ENCODE peak calls at places on chromosomes 3 and 15, in six cellular contexts. C is HCT116, B is A549, T is IMR-90, R is K562, L is HepG2. U is an unnamed sample.

GRCh38 chr3:191425322-191425734 is 35.6 kb upstream of the PYDC2 start:
- DNase-seq in R (peak), L (no peak), B (no peak), T (no peak), C (no peak), U (no peak)

GRCh38 chr3:6753536-6753935 is 107.4 kb upstream of the GRM7 start:
- DNase-seq in T (no peak), B (no peak), C (no peak), L (no peak), R (no peak), U (no peak)

GRCh38 chr3:48476426-48477053 is 27.4 kb downstream of the SHISA5 start:
- DNase-seq in L (no peak), C (no peak), R (no peak), B (no peak), T (no peak), U (no peak)

GRCh38 chr3:125067225-125067624 is 11.4 kb upstream of the HEG1 start:
- DNase-seq in B (no peak), T (peak), C (no peak), R (no peak), L (no peak), U (no peak)

GRCh38 chr3:13391308-13391707 is 28.8 kb downstream of the NUP210 start:
- DNase-seq in C (no peak), T (no peak), L (no peak), B (no peak), R (peak), U (no peak)

GRCh38 chr3:195774917-195775316 is 36.8 kb downstream of the MUC4 start:
- DNase-seq in B (peak), T (no peak), R (peak), C (peak), L (peak), U (peak)

GRCh38 chr3:58049143-58049785 is 41.0 kb downstream of the FLNB start:
- DNase-seq in B (peak), C (peak), L (peak), T (peak), R (peak), U (peak)

GRCh38 chr3:45778761-45779201 is 17.6 kb downstream of the SLC6A20 start:
- DNase-seq in L (no peak), B (no peak), C (no peak), R (no peak), T (no peak), U (no peak)

GRCh38 chr3:46422617-46423016 is 15.6 kb downstream of the CCRL2 start:
- DNase-seq in T (peak), L (no peak), B (no peak), C (no peak), R (peak), U (no peak)

GRCh38 chr3:107662109-107662477 is 139.3 kb downstream of the BBX start:
- DNase-seq in L (no peak), B (no peak), T (peak), R (no peak), C (no peak), U (no peak)

GRCh38 chr3:111803123-111803593 is 55.9 kb upstream of the PHLDB2 start:
- DNase-seq in C (peak), R (no peak), L (no peak), T (peak), B (peak), U (no peak)

GRCh38 chr15:69055251-69055650 is 40.8 kb downstream of the NOX5 start:
- DNase-seq in R (no peak), C (no peak), B (no peak), L (no peak), T (no peak), U (no peak)

GRCh38 chr3:133167340-133168024 is 129.3 kb downstream of the TMEM108 start:
- DNase-seq in B (no peak), T (no peak), R (no peak), L (no peak), C (no peak), U (no peak)

GRCh38 chr3:51715231-51716058 is 8.6 kb downstream of the GRM2 start:
- DNase-seq in L (no peak), R (no peak), B (no peak), T (no peak), C (no peak), U (no peak)

GRCh38 chr3:111577798-111578685 is 17.1 kb downstream of the ZBED2 start:
- DNase-seq in C (peak), B (peak), L (peak), R (no peak), T (peak), U (no peak)

GRCh38 chr15:63191895-63192603 is 2.6 kb downstream of the RAB8B start:
- DNase-seq in B (no peak), C (no peak), R (no peak), L (no peak), T (no peak), U (no peak)
- TF ChIP-seq CEBPB in B (no peak), C (no peak), R (peak), L (no peak), T (no peak), U (no peak)

DNA sequence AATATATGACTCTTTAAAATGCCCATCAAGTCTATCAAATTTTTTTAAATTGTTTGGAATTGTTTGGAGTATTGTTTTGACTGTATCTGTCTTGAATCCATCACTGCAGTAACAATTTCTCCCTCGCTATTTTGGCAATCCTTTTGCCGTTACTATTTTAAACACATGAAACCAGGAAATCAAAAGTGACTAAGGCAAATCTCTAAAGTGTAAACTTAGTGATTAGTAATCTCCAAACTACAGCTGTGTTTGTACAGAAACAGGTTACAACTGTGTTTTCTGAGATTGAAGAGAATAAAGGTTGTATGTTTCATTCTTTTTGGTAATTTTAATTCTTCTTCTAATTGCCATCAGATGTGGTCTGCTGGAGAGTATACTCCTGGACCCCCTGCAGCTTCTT is 465.3 kb downstream of the RBMS3 start:
- DNase-seq in B (no peak), T (no peak), R (no peak), C (no peak), L (no peak), U (no peak)
- TF ChIP-seq CEBPB in B (no peak), T (no peak), R (no peak), C (no peak), L (no peak), U (no peak)

GRCh38 chr3:147299656-147300055 is 106.7 kb downstream of the ZIC4 start:
- DNase-seq in C (no peak), B (no peak), R (no peak), L (no peak), T (peak), U (no peak)

GRCh38 chr3:147301781-147302180 is 104.6 kb downstream of the ZIC4 start:
- DNase-seq in C (no peak), R (no peak), L (no peak), T (no peak), B (no peak), U (no peak)

GRCh38 chr3:147297756-147298155 is 108.6 kb downstream of the ZIC4 start:
- DNase-seq in R (no peak), B (no peak), T (peak), C (no peak), L (no peak), U (no peak)

GRCh38 chr3:147298511-147298982 is 107.8 kb downstream of the ZIC4 start:
- DNase-seq in B (peak), R (no peak), L (peak), C (no peak), T (peak), U (no peak)
- TF ChIP-seq CEBPB in B (no peak), R (no peak), L (no peak), C (no peak), T (peak), U (no peak)

DNA sequence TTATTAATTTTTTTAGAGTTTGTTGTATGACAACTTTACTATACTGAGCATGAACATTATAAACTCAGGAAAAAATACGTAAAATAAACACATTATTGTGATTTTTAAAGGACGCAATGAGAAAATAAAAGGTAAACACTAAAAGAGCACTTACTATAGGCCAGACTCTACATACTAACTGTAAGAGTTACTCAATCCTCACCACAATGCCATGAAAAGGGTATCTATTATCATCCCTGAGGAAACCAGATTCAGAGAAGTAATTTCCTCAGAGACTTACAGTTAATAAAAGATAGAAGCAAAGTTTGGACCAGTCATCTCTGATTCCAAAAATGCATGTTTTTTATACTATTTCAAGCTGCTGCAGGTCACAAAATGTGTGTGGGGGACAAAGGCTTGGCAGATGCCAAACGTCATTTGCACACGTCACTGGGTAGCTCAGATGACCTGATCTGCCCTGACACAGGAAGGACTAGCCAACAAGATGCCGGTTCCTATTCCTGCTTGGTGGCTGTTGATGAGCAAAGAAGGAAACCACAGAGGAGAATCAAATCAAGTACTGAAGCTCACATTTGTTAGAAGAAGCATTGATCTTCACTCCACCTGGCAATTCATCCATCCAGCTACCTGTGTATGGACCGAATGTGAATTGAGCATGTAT is 42.3 kb downstream of the KLHL6 start:
- DNase-seq in T (no peak), L (no peak), C (no peak), R (no peak), B (no peak), U (no peak)
- TF ChIP-seq CEBPB in T (no peak), L (no peak), C (no peak), R (no peak), B (no peak), U (no peak)

GRCh38 chr3:129795596-129795995 is 97.9 kb downstream of the TMCC1 start:
- DNase-seq in L (no peak), T (peak), R (no peak), C (peak), B (peak), U (no peak)
- TF ChIP-seq CEBPB in L (no peak), T (no peak), R (no peak), C (no peak), B (no peak), U (no peak)

GRCh38 chr15:67505675-67506572 is 15.0 kb upstream of the C15orf61 start:
- DNase-seq in C (no peak), L (no peak), T (no peak), B (no peak), R (no peak), U (no peak)
- TF ChIP-seq CEBPB in C (no peak), L (no peak), T (no peak), B (no peak), R (no peak), U (no peak)

GRCh38 chr3:11770477-11771381 is 76.0 kb downstream of the TAMM41 start:
- DNase-seq in L (peak), T (peak), R (peak), B (peak), C (peak), U (peak)

GRCh38 chr3:11776346-11776745 is 70.3 kb downstream of the TAMM41 start:
- DNase-seq in B (no peak), R (no peak), T (no peak), L (no peak), C (no peak), U (no peak)

GRCh38 chr3:11775493-11775892 is 71.2 kb downstream of the TAMM41 start:
- DNase-seq in L (no peak), C (no peak), R (no peak), T (no peak), B (no peak), U (no peak)

GRCh38 chr3:11778248-11778647 is 68.4 kb downstream of the TAMM41 start:
- DNase-seq in R (no peak), L (no peak), B (no peak), C (no peak), T (no peak), U (no peak)

DNA sequence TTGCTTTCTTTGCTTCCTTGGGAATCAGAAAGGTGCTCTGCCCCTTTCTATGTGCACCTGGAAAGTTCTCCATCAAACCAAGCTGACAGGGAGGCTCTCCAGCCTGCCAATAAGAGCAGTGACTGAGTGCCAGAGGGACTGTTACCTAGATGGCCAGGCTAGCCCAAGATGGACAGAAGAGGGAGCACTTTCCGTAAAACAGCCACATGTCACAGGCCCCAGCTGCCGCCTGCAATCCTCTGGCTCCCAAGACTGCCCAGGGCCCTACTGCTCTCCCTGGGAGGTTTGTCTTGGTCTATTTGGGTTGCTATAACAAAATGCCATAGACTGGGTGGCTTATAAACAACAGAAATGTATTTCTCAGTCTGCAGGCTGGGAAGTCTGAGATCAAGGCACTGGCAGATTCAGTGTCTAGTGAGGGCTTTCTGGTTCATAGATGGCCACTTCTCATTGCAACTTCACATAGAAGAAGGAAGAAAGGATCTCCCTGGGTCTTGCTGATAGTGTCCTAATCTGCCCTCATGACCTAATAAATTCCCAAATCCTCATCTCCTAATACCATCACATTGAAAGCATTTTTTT is 72.3 kb downstream of the TAMM41 start:
- DNase-seq in C (peak), L (peak), B (peak), R (peak), T (peak), U (peak)
- TF ChIP-seq CEBPB in C (no peak), L (no peak), B (no peak), R (no peak), T (no peak), U (no peak)

DNA sequence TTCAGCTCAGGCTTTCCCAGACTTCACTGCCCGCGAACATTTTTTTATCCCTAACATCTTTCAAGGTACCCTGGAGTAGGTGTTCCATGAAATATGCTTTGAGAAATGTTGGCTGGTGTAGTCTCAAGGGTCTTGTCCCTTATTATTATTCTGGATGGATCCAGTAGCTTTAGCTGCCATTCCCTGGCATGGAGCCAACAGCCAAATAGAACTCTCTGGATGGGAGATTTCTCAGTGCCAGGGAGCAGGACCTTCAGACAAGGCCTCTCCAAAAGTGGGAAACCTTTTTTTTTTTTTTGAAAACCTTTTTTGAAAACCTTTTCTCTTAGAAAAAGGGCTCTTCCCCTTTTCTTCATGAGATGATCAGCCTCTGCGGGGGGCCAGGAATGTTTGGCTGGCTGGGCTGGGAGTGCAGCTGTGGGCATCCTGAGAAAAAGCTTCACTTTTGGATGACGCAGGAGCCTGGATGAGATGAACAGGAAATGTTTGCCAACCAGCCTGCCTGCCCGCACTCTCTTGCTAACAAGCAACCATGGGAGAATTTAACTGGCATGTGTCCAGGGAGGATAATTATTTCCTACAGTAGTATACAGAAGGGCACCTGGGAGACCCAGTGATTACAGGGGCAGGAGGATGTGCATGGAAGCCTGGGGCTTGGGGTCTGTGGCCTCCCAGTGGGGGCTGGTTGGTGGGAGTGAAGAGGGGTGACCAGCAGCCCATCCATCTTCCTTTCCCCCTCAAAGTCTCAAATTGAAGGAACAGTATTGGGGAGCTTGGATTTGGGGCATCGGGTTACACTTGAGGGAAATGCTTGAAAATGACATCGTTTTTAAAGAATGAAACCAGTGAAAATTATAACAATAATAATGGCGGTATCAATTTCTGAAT is 109.1 kb upstream of the LRIG1 start:
- DNase-seq in T (peak), B (no peak), R (no peak), C (no peak), L (no peak), U (no peak)
- TF ChIP-seq CEBPB in T (no peak), B (no peak), R (no peak), C (no peak), L (no peak), U (no peak)

GRCh38 chr15:100867476-100867875 is 12.2 kb upstream of the ALDH1A3 start:
- DNase-seq in R (no peak), B (no peak), L (no peak), T (no peak), C (no peak), U (no peak)

GRCh38 chr15:100866386-100867330 is 13.0 kb upstream of the ALDH1A3 start:
- DNase-seq in L (no peak), C (no peak), B (no peak), R (peak), T (peak), U (no peak)

GRCh38 chr15:100873029-100873677 is 6.5 kb upstream of the ALDH1A3 start:
- DNase-seq in T (peak), R (peak), B (peak), C (peak), L (peak), U (no peak)

GRCh38 chr15:100863406-100864198 is 16.0 kb upstream of the ALDH1A3 start:
- DNase-seq in C (no peak), R (no peak), B (no peak), L (no peak), T (peak), U (no peak)

DNA sequence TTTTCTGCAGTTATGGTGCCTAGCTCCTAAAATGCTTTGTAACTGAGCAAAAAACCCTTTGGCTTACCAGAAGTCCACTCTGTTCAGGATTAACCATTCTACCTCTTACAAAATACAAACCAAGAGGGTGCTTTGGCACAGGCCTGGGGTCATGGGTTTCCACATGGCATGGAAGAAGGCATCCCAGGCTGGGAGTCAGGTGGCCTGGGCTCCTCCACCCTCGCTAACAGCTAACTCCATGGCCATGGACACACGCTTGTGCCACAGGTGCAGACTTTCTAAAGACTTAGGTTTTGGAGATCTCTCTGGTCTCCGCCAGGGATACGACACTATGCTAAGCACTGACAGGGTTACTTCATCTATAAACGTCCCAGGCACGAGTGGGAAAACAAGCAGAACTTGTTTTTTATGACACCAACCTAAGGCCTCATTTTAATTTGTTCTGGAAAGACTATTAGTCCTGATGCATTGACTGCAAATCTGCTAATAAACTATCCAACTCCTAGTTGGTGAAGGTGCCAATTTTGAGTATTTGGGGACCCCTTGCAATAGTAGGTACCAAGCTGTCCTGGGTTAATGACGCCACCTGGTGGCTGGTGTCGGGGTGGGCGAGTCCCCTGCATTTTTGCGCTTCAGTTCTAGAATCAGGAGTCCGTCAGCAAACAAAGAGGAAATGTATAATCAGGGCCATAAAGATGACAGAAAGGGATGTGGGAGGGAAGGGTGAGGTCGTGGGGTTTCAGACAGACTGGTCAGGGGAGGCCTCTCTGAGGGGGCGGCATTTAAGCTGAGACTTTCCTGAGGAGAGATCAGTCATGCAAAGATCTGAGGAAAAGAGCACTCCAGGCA is 10.3 kb upstream of the ALDH1A3 start:
- DNase-seq in T (no peak), R (peak), L (no peak), C (peak), B (no peak), U (peak)
- TF ChIP-seq CEBPB in T (no peak), R (no peak), L (no peak), C (no peak), B (no peak), U (no peak)